ENCODE peak calls at places on chromosomes 2 and 18, in four cellular contexts. H is K562, V is A549, L is HepG2. Q is an unnamed sample.

GRCh38 chr2:119259296-119259860 is 35.7 kb downstream of the STEAP3 start:
- DNase-seq in L (no peak), H (no peak), V (no peak), Q (no peak)

GRCh38 chr2:199230091-199230490 is 227.6 kb downstream of the SATB2 start:
- DNase-seq in L (no peak), H (no peak), V (no peak), Q (no peak)

GRCh38 chr2:27956895-27957294 is 66.4 kb downstream of the BABAM2 start:
- DNase-seq in V (no peak), L (no peak), H (no peak), Q (no peak)

GRCh38 chr2:199624958-199625357 is 167.2 kb upstream of the SATB2 start:
- DNase-seq in H (no peak), L (no peak), V (no peak), Q (no peak)

GRCh38 chr18:24530630-24531111 is 70.2 kb downstream of the HRH4 start:
- DNase-seq in V (peak; percentile 7), H (no peak), L (no peak), Q (no peak)

GRCh38 chr18:53153800-53154199 is 813.8 kb downstream of the DCC start:
- DNase-seq in V (no peak), L (no peak), H (no peak), Q (no peak)

GRCh38 chr2:241882090-241882625 is 12.6 kb downstream of the RTP5 start:
- DNase-seq in V (no peak), H (peak; percentile 80), L (no peak), Q (no peak)

GRCh38 chr2:150036622-150037021 is 449.0 kb upstream of the MMADHC start:
- DNase-seq in H (no peak), L (no peak), V (no peak), Q (no peak)

GRCh38 chr2:38284971-38285370 is 92.1 kb downstream of the ATL2 start:
- DNase-seq in V (no peak), L (no peak), H (no peak), Q (no peak)

GRCh38 chr18:59050661-59051057 is 89.0 kb upstream of the SEC11C start:
- DNase-seq in V (no peak), L (no peak), H (no peak), Q (no peak)

GRCh38 chr18:35582899-35583558 is 1.5 kb downstream of the GALNT1 start:
- DNase-seq in H (peak; percentile 18), V (no peak), L (peak; percentile 55), Q (no peak)

GRCh38 chr2:168392031-168392430 is 64.0 kb upstream of the CERS6 start:
- DNase-seq in H (no peak), L (no peak), V (no peak), Q (no peak)

GRCh38 chr2:240465268-240465764 is 29.9 kb downstream of the GPC1 start:
- DNase-seq in V (no peak), H (no peak), L (no peak), Q (peak; percentile 5)

GRCh38 chr2:237072067-237072931 is 13.4 kb upstream of the COPS8 start:
- DNase-seq in V (peak; percentile 59), L (peak; percentile 51), H (peak; percentile 57), Q (peak; percentile 88)

GRCh38 chr2:12856934-12857660 is 140.4 kb downstream of the TRIB2 start:
- DNase-seq in H (no peak), V (no peak), L (no peak), Q (no peak)

GRCh38 chr2:168373468-168373867 is 82.6 kb upstream of the CERS6 start:
- DNase-seq in L (no peak), V (no peak), H (no peak), Q (no peak)

GRCh38 chr2:54204476-54204875 is 51.6 kb downstream of the TSPYL6 start:
- DNase-seq in L (peak; percentile 56), V (no peak), H (no peak), Q (no peak)

GRCh38 chr18:46680784-46681695 is 24.0 kb upstream of the LOXHD1 start:
- DNase-seq in H (no peak), L (no peak), V (no peak), Q (no peak)

GRCh38 chr18:63518178-63519012 is 23.8 kb upstream of the SERPINB12 start:
- DNase-seq in L (peak; percentile 75), H (peak; percentile 24), V (peak; percentile 83), Q (peak; percentile 66)

GRCh38 chr2:72833084-72833714 is 7.4 kb upstream of the EXOC6B start:
- DNase-seq in H (no peak), L (no peak), V (no peak), Q (no peak)

GRCh38 chr18:56210466-56210865 is 427.9 kb downstream of the TXNL1 start:
- DNase-seq in V (no peak), L (no peak), H (no peak), Q (no peak)

GRCh38 chr2:112181571-112182290 is 43.5 kb downstream of the FBLN7 start:
- DNase-seq in L (no peak), H (no peak), V (no peak), Q (peak; percentile 73)

GRCh38 chr2:15730545-15731212 is 139.0 kb downstream of the DDX1 start:
- DNase-seq in V (peak; percentile 91), L (peak; percentile 80), H (peak; percentile 76), Q (no peak)

GRCh38 chr2:111118455-111119003 is 2.2 kb upstream of the BCL2L11 start:
- DNase-seq in H (no peak), V (no peak), L (no peak), Q (peak; percentile 31)

GRCh38 chr2:174577967-174578589 is 19.5 kb downstream of the WIPF1 start:
- DNase-seq in H (no peak), V (peak; percentile 50), L (no peak), Q (no peak)

GRCh38 chr2:104473568-104473967 is 380.3 kb upstream of the POU3F3 start:
- DNase-seq in H (no peak), V (no peak), L (no peak), Q (no peak)

GRCh38 chr2:3595985-3596384 is 1.1 kb downstream of the COLEC11 start:
- DNase-seq in H (peak; percentile 57), L (no peak), V (no peak), Q (no peak)

GRCh38 chr2:55025082-55025481 is 25.2 kb downstream of the RTN4 start:
- DNase-seq in V (no peak), L (no peak), H (no peak), Q (no peak)

GRCh38 chr18:25727281-25727680 is 363.1 kb downstream of the SS18 start:
- DNase-seq in L (no peak), V (no peak), H (no peak), Q (no peak)

GRCh38 chr2:143891879-143892308 is 628.0 kb downstream of the ZEB2 start:
- DNase-seq in L (no peak), V (no peak), H (no peak), Q (peak; percentile 79)

GRCh38 chr2:220670461-220670979 is 901.6 kb downstream of the EPHA4 start:
- DNase-seq in L (no peak), H (no peak), V (no peak), Q (no peak)

GRCh38 chr2:127810156-127810636 is 775 bp downstream of the WDR33 start:
- DNase-seq in L (no peak), V (no peak), H (peak; percentile 35), Q (peak; percentile 20)

GRCh38 chr2:37599688-37600525 is 71.5 kb downstream of the CDC42EP3 start:
- DNase-seq in V (no peak), H (no peak), L (no peak), Q (no peak)

GRCh38 chr2:189576361-189576760 is 4.2 kb downstream of the SLC40A1 start:
- DNase-seq in V (no peak), L (no peak), H (no peak), Q (no peak)

GRCh38 chr2:234880551-234881211 is 71.1 kb upstream of the SH3BP4 start:
- DNase-seq in H (no peak), V (peak; percentile 69), L (peak; percentile 99), Q (no peak)

GRCh38 chr18:72965616-72966015 is 97.8 kb upstream of the NETO1 start:
- DNase-seq in H (no peak), L (no peak), V (no peak), Q (no peak)
- TF ChIP-seq HMGXB4 in H (no peak), L (no peak), V (no peak), Q (no peak)

GRCh38 chr18:79937103-79937860 is 14.2 kb downstream of the SLC66A2 start:
- DNase-seq in H (no peak), L (no peak), V (no peak), Q (peak; percentile 7)
- TF ChIP-seq HMGXB4 in H (no peak), L (no peak), V (no peak), Q (no peak)

GRCh38 chr2:94992360-94992759 is 33.1 kb upstream of the MAL start:
- DNase-seq in H (no peak), L (no peak), V (no peak), Q (no peak)

GRCh38 chr2:94994914-94995236 is 30.6 kb upstream of the MAL start:
- DNase-seq in H (no peak), L (no peak), V (no peak), Q (no peak)

GRCh38 chr2:94993176-94994062 is 32.1 kb upstream of the MAL start:
- DNase-seq in V (no peak), L (no peak), H (no peak), Q (no peak)

GRCh38 chr2:94995516-94995915 is 30.0 kb upstream of the MAL start:
- DNase-seq in L (no peak), H (no peak), V (no peak), Q (no peak)

GRCh38 chr2:94994063-94994913 is 31.2 kb upstream of the MAL start:
- DNase-seq in V (no peak), L (no peak), H (no peak), Q (no peak)
- TF ChIP-seq HMGXB4 in V (no peak), L (no peak), H (no peak), Q (no peak)

DNA sequence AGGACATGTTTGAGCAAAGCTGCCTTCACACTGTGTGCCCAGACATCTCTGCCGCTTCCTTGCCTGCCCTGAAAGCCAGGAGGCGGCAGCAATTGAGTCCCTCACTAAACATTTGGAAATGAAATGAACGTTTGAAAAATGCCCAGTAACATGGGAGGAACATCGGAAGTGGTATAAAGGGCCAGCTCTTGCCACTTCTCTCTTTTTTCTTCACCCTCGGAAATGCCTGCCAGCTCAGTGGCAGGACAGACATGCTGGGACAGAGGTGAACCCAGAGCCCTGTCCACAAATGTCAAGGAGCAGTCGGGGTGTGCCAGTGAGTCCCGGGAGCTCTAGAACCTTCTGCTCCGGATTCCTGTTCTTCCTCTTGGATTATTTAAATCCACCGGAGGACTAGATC is 46.1 kb downstream of the TPGS2 start:
- DNase-seq in L (no peak), V (no peak), H (no peak), Q (no peak)
- TF ChIP-seq HMGXB4 in L (no peak), V (no peak), H (no peak), Q (no peak)

GRCh38 chr2:73896362-73897239 is 3.8 kb downstream of the ACTG2 start:
- DNase-seq in H (no peak), V (no peak), L (no peak), Q (no peak)
- TF ChIP-seq HMGXB4 in H (no peak), V (no peak), L (no peak), Q (no peak)

GRCh38 chr2:85851253-85851955 is 37.4 kb downstream of the ST3GAL5 start:
- DNase-seq in H (no peak), V (no peak), L (no peak), Q (no peak)
- TF ChIP-seq HMGXB4 in H (no peak), V (no peak), L (no peak), Q (no peak)